ENCODE peak calls at places on chromosomes 4 and X, in nine cellular contexts. Z is GM23248; T is fibroblast of lung; B is PC-3; W is lower lobe of right lung; S is AG04450; N is Panc1; J is CD8-positive, alpha-beta T cell; Q is lung. Y is an unnamed sample.
A peak's percentile ranks its signal among the peaks of the same experiment; 100 is the strongest.

GRCh38 chr4:52103314-52103713 is 52.2 kb downstream of the SPATA18 start:
- DNase-seq in Z (peak; percentile 56), T (peak; percentile 19), B (peak; percentile 81), W (no peak), S (no peak), N (peak; percentile 18), J (no peak), Q (no peak), Y (no peak)

GRCh38 chrX:16743604-16744325 is 24.4 kb downstream of the SYAP1 start:
- DNase-seq in Z (peak; percentile 80), T (peak; percentile 60), B (peak; percentile 75), W (no peak), S (peak; percentile 49), N (no peak), J (no peak), Q (no peak), Y (no peak)

GRCh38 chr4:42654606-42655005 is 2.3 kb downstream of the ATP8A1 start:
- DNase-seq in Z (peak; percentile 87), T (peak; percentile 84), B (peak; percentile 90), W (no peak), S (peak; percentile 4), N (no peak), J (no peak), Q (peak; percentile 69), Y (no peak)

GRCh38 chr4:108087293-108087967 is 81.3 kb downstream of the LEF1 start:
- DNase-seq in Z (no peak), T (no peak), B (no peak), W (no peak), S (no peak), N (no peak), J (no peak), Q (no peak), Y (no peak)

GRCh38 chrX:39204945-39205344 is 403.7 kb downstream of the MID1IP1 start:
- DNase-seq in Z (no peak), T (no peak), B (no peak), W (no peak), S (no peak), N (no peak), J (no peak), Q (no peak), Y (no peak)

GRCh38 chrX:111349934-111350333 is 62.1 kb downstream of the DCX start:
- DNase-seq in Z (no peak), T (no peak), B (no peak), W (no peak), S (no peak), N (no peak), J (no peak), Q (no peak), Y (no peak)

GRCh38 chr4:7959066-7959465 is 19.4 kb upstream of the AFAP1 start:
- DNase-seq in Z (no peak), T (no peak), B (no peak), W (no peak), S (no peak), N (no peak), J (no peak), Q (no peak), Y (no peak)

GRCh38 chrX:41238543-41238942 is 95.4 kb upstream of the DDX3X start:
- DNase-seq in Z (peak; percentile 55), T (peak; percentile 23), B (peak; percentile 60), W (no peak), S (no peak), N (no peak), J (no peak), Q (no peak), Y (no peak)

GRCh38 chrX:13014111-13015094 is 30.0 kb downstream of the FAM9C start:
- DNase-seq in Z (no peak), T (no peak), B (no peak), W (no peak), S (no peak), N (no peak), J (no peak), Q (no peak), Y (no peak)

GRCh38 chr4:80232707-80233370 is 33.6 kb upstream of the FGF5 start:
- DNase-seq in Z (no peak), T (no peak), B (no peak), W (no peak), S (no peak), N (no peak), J (no peak), Q (no peak), Y (no peak)

GRCh38 chrX:107827137-107827831 is 1.6 kb downstream of the MID2 start:
- DNase-seq in Z (peak; percentile 46), T (no peak), B (no peak), W (no peak), S (no peak), N (no peak), J (no peak), Q (no peak), Y (no peak)
- H3K4me3 ChIP-seq in Z (peak overlapping the region; percentile 75), T (peak overlapping the region; percentile 52), B (peak overlapping the region; percentile 82), W (peak overlapping the region; percentile 59), S (peak overlapping the region; percentile 20), N (peak overlapping the region; percentile 76), J (peak overlapping the region; percentile 54), Q (peak overlapping the region; percentile 57), Y (peak overlapping the region; percentile 60)

GRCh38 chrX:78027798-78028197 is 58.4 kb upstream of the PGAM4 start:
- DNase-seq in Z (no peak), T (no peak), B (no peak), W (no peak), S (no peak), N (no peak), J (no peak), Q (no peak), Y (no peak)

GRCh38 chrX:78029663-78030062 is 60.2 kb upstream of the PGAM4 start:
- DNase-seq in Z (peak; percentile 52), T (peak; percentile 41), B (peak; percentile 66), W (no peak), S (no peak), N (no peak), J (no peak), Q (no peak), Y (no peak)

GRCh38 chrX:78019586-78020483 is 50.4 kb upstream of the PGAM4 start:
- DNase-seq in Z (no peak), T (no peak), B (peak; percentile 73), W (no peak), S (no peak), N (no peak), J (no peak), Q (no peak), Y (no peak)

DNA sequence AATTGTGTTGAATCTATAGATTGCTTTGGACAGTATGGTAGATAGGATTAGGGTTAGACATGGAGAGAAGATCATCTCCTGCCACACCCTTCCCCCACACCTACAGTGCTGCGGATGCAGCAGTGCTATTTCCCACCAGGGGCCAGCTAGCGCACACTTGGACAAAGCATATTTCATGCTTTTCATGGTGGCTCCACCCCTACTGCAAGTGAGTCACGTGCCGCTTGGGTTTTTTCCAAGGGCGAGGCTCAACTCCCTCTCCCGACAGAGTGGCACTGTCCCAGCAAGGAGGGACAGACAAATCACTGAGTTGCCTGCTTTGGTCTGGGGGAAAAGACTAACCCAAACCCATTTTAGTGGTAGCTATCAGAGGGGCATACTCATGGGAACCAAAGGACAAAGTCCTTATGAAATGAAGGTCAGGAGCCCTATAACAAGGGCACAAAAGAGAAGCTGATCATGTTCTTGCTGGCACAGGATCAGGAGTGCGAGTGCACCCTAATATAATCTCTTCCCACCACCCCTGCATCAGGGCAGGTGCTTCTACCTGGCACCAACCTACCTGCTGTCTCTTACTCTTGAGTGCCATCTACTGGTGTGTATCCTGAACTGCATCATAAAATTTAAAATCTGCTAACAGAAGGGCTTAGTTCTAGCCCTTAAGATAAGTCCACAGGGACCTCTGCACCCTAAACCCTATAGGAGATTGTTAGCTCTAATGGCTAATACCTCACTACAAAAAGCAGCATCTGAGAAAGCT is 55.1 kb upstream of the PGAM4 start:
- DNase-seq in Z (peak; percentile 10), T (peak; percentile 26), B (peak; percentile 71), W (peak; percentile 52), S (no peak), N (peak; percentile 27), J (peak; percentile 50), Q (peak; percentile 31), Y (no peak)
- H3K27ac ChIP-seq in Z (no peak overlapping the region), T (no peak overlapping the region), B (no peak overlapping the region), W (no peak overlapping the region), S (no peak overlapping the region), N (no peak overlapping the region), J (no peak overlapping the region), Q (peak overlapping the region; percentile 15), Y (no peak overlapping the region)

GRCh38 chr4:16082038-16082423 is 1.8 kb downstream of the PROM1 start:
- DNase-seq in Z (peak; percentile 8), T (no peak), B (no peak), W (no peak), S (no peak), N (no peak), J (no peak), Q (no peak), Y (no peak)

GRCh38 chr4:16077786-16078185 is 6.0 kb downstream of the PROM1 start:
- DNase-seq in Z (no peak), T (no peak), B (no peak), W (no peak), S (no peak), N (no peak), J (no peak), Q (no peak), Y (no peak)

GRCh38 chr4:16075975-16076757 is 7.7 kb downstream of the PROM1 start:
- DNase-seq in Z (no peak), T (no peak), B (no peak), W (no peak), S (no peak), N (no peak), J (no peak), Q (no peak), Y (no peak)

GRCh38 chr4:16078195-16078756 is 5.5 kb downstream of the PROM1 start:
- DNase-seq in Z (no peak), T (no peak), B (no peak), W (no peak), S (no peak), N (no peak), J (no peak), Q (no peak), Y (no peak)

DNA sequence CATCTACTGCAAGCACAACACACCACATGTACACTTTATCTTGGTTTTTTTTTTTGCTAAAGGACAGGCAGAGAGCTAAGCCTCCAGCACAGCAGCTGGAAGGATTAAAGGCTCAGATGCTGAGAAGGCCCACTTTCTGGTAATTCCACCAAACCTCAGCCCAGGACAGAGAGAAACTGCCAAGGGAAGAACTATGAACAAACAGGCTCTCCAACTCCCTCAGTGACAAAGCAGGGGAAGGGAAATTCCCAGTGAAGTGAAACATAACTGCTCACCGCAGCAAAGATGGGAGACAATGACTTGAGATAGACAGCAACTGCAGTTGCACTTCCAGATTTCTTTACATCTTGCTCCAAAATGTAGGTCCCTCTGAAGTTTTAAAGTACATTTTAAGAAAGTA is 4.8 kb downstream of the PROM1 start:
- DNase-seq in Z (no peak), T (no peak), B (no peak), W (no peak), S (no peak), N (no peak), J (no peak), Q (no peak), Y (no peak)
- H3K4me3 ChIP-seq in Z (no peak overlapping the region), T (no peak overlapping the region), B (no peak overlapping the region), W (no peak overlapping the region), S (no peak overlapping the region), N (no peak overlapping the region), J (no peak overlapping the region), Q (no peak overlapping the region), Y (no peak overlapping the region)

DNA sequence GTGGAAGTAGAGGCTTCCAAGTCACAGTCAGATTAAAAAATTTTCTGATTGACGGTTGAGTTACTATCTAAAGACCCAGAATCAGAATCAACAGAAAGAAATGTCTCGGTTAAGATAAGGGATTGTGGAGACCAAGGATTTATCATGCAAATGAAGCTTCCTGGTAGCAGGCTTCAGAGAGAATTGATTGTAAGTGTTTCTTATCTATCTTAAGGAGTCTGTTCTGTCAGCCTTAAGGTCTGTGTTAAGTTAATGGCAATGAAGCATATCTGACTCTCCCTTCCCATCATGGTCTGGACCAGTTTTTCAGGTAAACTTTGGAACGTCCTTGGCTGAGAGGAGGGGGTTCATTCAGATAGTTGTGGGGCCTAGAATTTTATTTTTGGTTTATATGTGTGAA is 780.2 kb downstream of the FAM133A start:
- DNase-seq in Z (no peak), T (no peak), B (no peak), W (no peak), S (no peak), N (no peak), J (no peak), Q (no peak), Y (no peak)
- H3K27ac ChIP-seq in Z (no peak overlapping the region), T (no peak overlapping the region), B (no peak overlapping the region), W (no peak overlapping the region), S (no peak overlapping the region), N (no peak overlapping the region), J (no peak overlapping the region), Q (no peak overlapping the region), Y (no peak overlapping the region)

Y was measured in sigmoid colon.